ENCODE peak calls at places on chromosomes 16 and 17, in six cellular contexts. A is HT-29; P is CD8-positive, alpha-beta memory T cell; G is activated CD4-positive, alpha-beta T cell treated with anti-CD3 and anti-CD28 coated beads for 24 hours; H is H4; I is cerebellum. J is an unnamed sample.

GRCh38 chr17:31580331-31581021 is 189.0 kb downstream of the RAB11FIP4 start:
- DNase-seq in A (no peak), P (no peak), G (no peak), H (peak; percentile 84), I (no peak), J (no peak)

GRCh38 chr17:28901866-28902818 is 737 bp downstream of the DHRS13 start:
- DNase-seq in A (peak; percentile 56), P (no peak), G (peak; percentile 47), H (no peak), I (peak; percentile 53), J (no peak)

GRCh38 chr16:23288726-23289512 is 13.2 kb upstream of the SCNN1B start:
- DNase-seq in A (no peak), P (no peak), G (no peak), H (no peak), I (no peak), J (no peak)

GRCh38 chr17:80981062-80981902 is 10.4 kb upstream of the CHMP6 start:
- DNase-seq in A (no peak), P (peak; percentile 21), G (no peak), H (no peak), I (peak; percentile 51), J (peak; percentile 89)

GRCh38 chr17:37133131-37133530 is 184.4 kb downstream of the AATF start:
- DNase-seq in A (no peak), P (no peak), G (no peak), H (no peak), I (no peak), J (no peak)

GRCh38 chr16:53457670-53458069 is 23.4 kb downstream of the RBL2 start:
- DNase-seq in A (peak; percentile 12), P (peak; percentile 90), G (peak; percentile 25), H (peak; percentile 21), I (no peak), J (no peak)

GRCh38 chr17:42743595-42744282 is 1.1 kb downstream of the EZH1 start:
- DNase-seq in A (no peak), P (no peak), G (no peak), H (no peak), I (peak; percentile 26), J (no peak)

GRCh38 chr17:74429604-74430384 is 2.1 kb upstream of the GPRC5C start:
- DNase-seq in A (peak; percentile 42), P (no peak), G (no peak), H (peak; percentile 55), I (peak; percentile 74), J (peak; percentile 57)

GRCh38 chr16:63326736-63327339 is 1290.6 kb upstream of the CDH8 start:
- DNase-seq in A (no peak), P (no peak), G (no peak), H (no peak), I (no peak), J (no peak)

GRCh38 chr17:35808240-35808961 is 883 bp upstream of the TAF15 start:
- DNase-seq in A (peak; percentile 30), P (no peak), G (no peak), H (peak; percentile 22), I (no peak), J (no peak)

J was measured in ecto neural progenitor cell.